ENCODE peak calls at places on chromosomes 7 and 10, in five cellular contexts. R, S, V, Z and H are unnamed samples. For H3K9me3, the result is how much of the 10 kb centered on the place peaks cover.

GRCh38 chr7:64888901-64889685 is 14.0 kb upstream of the ZNF273 start:
- DNase-seq in S (peak), R (no peak), Z (no peak), V (peak), H (no peak)

GRCh38 chr10:109978481-109978880 is 29.3 kb upstream of the ADD3 start:
- DNase-seq in V (no peak), Z (peak), S (peak), R (peak), H (peak)

GRCh38 chr10:103481974-103482531 is 3.0 kb upstream of the CALHM3 start:
- DNase-seq in V (no peak), Z (peak), S (peak), R (peak), H (no peak)

GRCh38 chr10:1169981-1170866 is 114.0 kb downstream of the WDR37 start:
- DNase-seq in S (no peak), R (no peak), Z (no peak), V (no peak), H (no peak)

GRCh38 chr10:69328346-69328687 is 50.0 kb downstream of the HK1 start:
- DNase-seq in S (no peak), R (no peak), Z (no peak), V (no peak), H (no peak)

GRCh38 chr7:131148258-131148657 is 179.4 kb upstream of the MKLN1 start:
- DNase-seq in S (no peak), R (no peak), V (no peak), Z (no peak), H (no peak)

GRCh38 chr10:13555884-13556529 is 27.2 kb upstream of the BEND7 start:
- DNase-seq in R (no peak), Z (no peak), S (no peak), V (no peak), H (no peak)

GRCh38 chr10:125562737-125563136 is 120.2 kb downstream of the TEX36 start:
- DNase-seq in V (no peak), S (no peak), R (no peak), Z (no peak), H (no peak)

GRCh38 chr10:112269266-112269665 is 13.9 kb upstream of the TECTB start:
- DNase-seq in Z (peak), V (no peak), R (no peak), S (no peak), H (no peak)

GRCh38 chr10:63206997-63207952 is 74.1 kb downstream of the NRBF2 start:
- DNase-seq in R (no peak), V (no peak), Z (peak), S (peak), H (no peak)

GRCh38 chr10:30742471-30742870 is 112.9 kb upstream of the LYZL2 start:
- DNase-seq in V (no peak), R (no peak), S (no peak), Z (no peak), H (no peak)

GRCh38 chr7:157662110-157662791 is 325.4 kb downstream of the DNAJB6 start:
- DNase-seq in R (no peak), Z (no peak), V (no peak), S (no peak), H (no peak)

GRCh38 chr7:25636871-25637283 is 408.6 kb upstream of the NPVF start:
- DNase-seq in Z (no peak), V (no peak), R (no peak), S (peak), H (no peak)

GRCh38 chr7:142914121-142914520 is 19.4 kb downstream of the TRPV5 start:
- DNase-seq in S (no peak), V (no peak), Z (no peak), R (no peak), H (no peak)

GRCh38 chr7:137096607-137097006 is 228.2 kb downstream of the CHRM2 start:
- DNase-seq in V (no peak), Z (peak), S (no peak), R (no peak), H (no peak)

GRCh38 chr10:49767752-49768151 is 5.6 kb upstream of the OGDHL start:
- DNase-seq in V (no peak), Z (no peak), R (no peak), S (no peak), H (no peak)

GRCh38 chr10:122499491-122499941 is 38.2 kb downstream of the HTRA1 start:
- DNase-seq in S (no peak), R (no peak), V (no peak), Z (peak), H (no peak)

GRCh38 chr10:23341004-23341403 is 3.6 kb downstream of the C10orf67 start:
- DNase-seq in S (no peak), R (peak), V (no peak), Z (peak), H (no peak)

GRCh38 chr7:57414852-57415251 is 35.1 kb upstream of the ZNF716 start:
- DNase-seq in R (no peak), Z (no peak), S (no peak), V (peak), H (no peak)

GRCh38 chr7:34191766-34192550 is 286.6 kb downstream of the BMPER start:
- DNase-seq in R (no peak), V (no peak), S (no peak), Z (no peak), H (no peak)

GRCh38 chr7:120030871-120031270 is 242.1 kb upstream of the KCND2 start:
- DNase-seq in S (no peak), V (no peak), R (no peak), Z (no peak), H (no peak)

GRCh38 chr10:99630991-99631390 is 10.8 kb upstream of the SLC25A28 start:
- DNase-seq in S (no peak), V (no peak), Z (peak), R (no peak), H (no peak)

GRCh38 chr10:133465191-133465949 is 11.6 kb downstream of the SCART1 start:
- DNase-seq in Z (no peak), S (no peak), V (peak), R (no peak), H (no peak)

GRCh38 chr7:107860981-107861652 is 29.9 kb upstream of the DLD start:
- DNase-seq in S (no peak), V (no peak), R (no peak), Z (peak), H (no peak)

GRCh38 chr10:89314676-89315075 is 12.8 kb downstream of the IFIT2 start:
- DNase-seq in S (no peak), Z (no peak), V (no peak), R (no peak), H (no peak)

GRCh38 chr10:117226813-117227451 is 14.0 kb upstream of the SLC18A2 start:
- DNase-seq in Z (no peak), V (no peak), S (peak), R (peak), H (no peak)

GRCh38 chr10:21524526-21525366 is 736 bp downstream of the SKIDA1 start:
- DNase-seq in S (no peak), Z (peak), R (no peak), V (no peak), H (no peak)

GRCh38 chr10:130039141-130039540 is 71.5 kb downstream of the C10orf143 start:
- DNase-seq in S (no peak), V (no peak), R (no peak), Z (no peak), H (no peak)

GRCh38 chr7:101688183-101688831 is 59.2 kb upstream of the MYL10 start:
- DNase-seq in R (peak), S (peak), Z (peak), V (peak), H (peak)

GRCh38 chr7:94605031-94605430 is 50.9 kb downstream of the SGCE start:
- DNase-seq in V (no peak), R (no peak), S (no peak), Z (peak), H (no peak)

GRCh38 chr10:2137549-2138174 is 400.3 kb upstream of the ADARB2 start:
- DNase-seq in R (peak), S (peak), Z (no peak), V (no peak), H (no peak)

GRCh38 chr7:107224858-107225257 is 56.1 kb downstream of the HBP1 start:
- DNase-seq in S (no peak), Z (no peak), R (no peak), V (no peak), H (no peak)

GRCh38 chr7:134470864-134471263 is 12.0 kb upstream of the AKR1B1 start:
- DNase-seq in R (no peak), S (no peak), Z (peak), V (no peak), H (no peak)

GRCh38 chr7:17233643-17234397 is 64.6 kb upstream of the AHR start:
- DNase-seq in S (no peak), V (no peak), R (peak), Z (no peak), H (no peak)

GRCh38 chr7:17236161-17236560 is 62.3 kb upstream of the AHR start:
- DNase-seq in Z (no peak), R (no peak), V (no peak), S (no peak), H (no peak)

GRCh38 chr7:17229257-17229656 is 69.2 kb upstream of the AHR start:
- DNase-seq in V (no peak), S (no peak), R (no peak), Z (no peak), H (no peak)

GRCh38 chr7:17234398-17235021 is 63.9 kb upstream of the AHR start:
- DNase-seq in V (no peak), R (peak), Z (peak), S (peak), H (peak)

GRCh38 chr7:17230099-17230807 is 68.2 kb upstream of the AHR start:
- DNase-seq in S (peak), R (no peak), V (no peak), Z (no peak), H (no peak)
- H3K27ac ChIP-seq in S (no peak), R (no peak), V (peak), Z (no peak), H (no peak)

GRCh38 chr7:138435231-138435919 is 24.7 kb upstream of the TRIM24 start:
- DNase-seq in Z (no peak), R (no peak), V (no peak), S (no peak), H (no peak)

GRCh38 chr7:138429577-138430250 is 30.3 kb upstream of the TRIM24 start:
- DNase-seq in V (no peak), R (no peak), Z (no peak), S (no peak), H (no peak)

GRCh38 chr7:138433583-138434437 is 26.2 kb upstream of the TRIM24 start:
- DNase-seq in R (no peak), V (no peak), Z (no peak), S (no peak), H (no peak)

GRCh38 chr7:138434458-138435093 is 25.5 kb upstream of the TRIM24 start:
- DNase-seq in V (no peak), Z (no peak), S (no peak), R (no peak), H (no peak)

GRCh38 chr7:138431517-138431916 is 28.5 kb upstream of the TRIM24 start:
- DNase-seq in R (no peak), Z (no peak), V (no peak), S (no peak), H (no peak)
- H3K9me3 ChIP-seq in R (under half), Z (under half), V (under half), S (under half), H (under half)

DNA sequence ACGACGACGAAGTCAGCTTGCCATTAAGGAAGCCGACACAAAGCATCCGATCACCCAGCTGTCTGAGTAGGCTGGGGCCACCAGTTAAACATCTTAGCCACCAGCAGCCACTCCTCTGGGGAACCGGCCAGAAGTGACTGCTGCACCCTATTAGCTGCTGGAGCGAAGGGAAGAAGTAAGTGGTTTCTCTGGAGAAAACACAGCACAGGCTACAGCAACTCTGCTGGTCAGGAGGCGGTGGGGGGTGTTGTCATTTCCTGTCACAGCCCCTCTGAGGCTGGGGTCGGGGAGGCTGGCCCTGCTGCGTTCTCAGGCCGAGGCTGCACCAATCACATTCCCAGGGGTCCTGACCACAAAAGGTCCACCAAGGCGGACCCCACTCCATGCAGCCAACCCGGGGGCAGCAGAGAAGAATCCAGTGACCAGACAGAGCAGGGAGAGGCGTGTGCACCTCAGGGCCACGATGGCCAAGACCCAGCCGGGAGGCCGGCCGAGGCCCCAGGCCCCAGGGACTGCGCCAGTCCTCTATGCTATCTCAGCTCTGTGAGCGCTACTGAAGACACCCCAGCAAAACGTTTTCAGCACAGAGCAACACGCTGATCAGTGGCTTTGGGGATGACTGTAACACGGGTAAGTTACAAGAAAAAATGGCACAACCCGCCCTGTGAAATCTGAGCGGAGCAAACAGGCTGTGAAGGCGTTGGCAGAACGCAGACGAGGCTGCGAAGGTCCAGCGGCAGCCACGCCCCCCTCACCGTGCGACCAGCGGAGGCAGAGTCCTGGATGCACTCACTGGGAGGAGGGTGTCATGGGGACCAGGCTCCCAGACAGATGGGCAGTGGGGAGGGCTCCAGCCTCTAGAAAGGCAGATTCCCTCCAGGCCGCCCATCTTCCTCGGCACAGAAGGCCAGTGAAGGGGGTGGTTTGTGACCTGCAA is 24.8 kb downstream of the STK32C start:
- DNase-seq in Z (no peak), R (no peak), S (no peak), V (no peak), H (no peak)
- TF ChIP-seq CTCF in Z (no peak), R (no peak), S (no peak), V (no peak), H (no peak)

GRCh38 chr10:123884907-123885381 is 6.7 kb downstream of the CPXM2 start:
- DNase-seq in Z (no peak), S (no peak), R (no peak), V (no peak), H (no peak)
- H3K27ac ChIP-seq in Z (no peak), S (no peak), R (no peak), V (no peak), H (no peak)

DNA sequence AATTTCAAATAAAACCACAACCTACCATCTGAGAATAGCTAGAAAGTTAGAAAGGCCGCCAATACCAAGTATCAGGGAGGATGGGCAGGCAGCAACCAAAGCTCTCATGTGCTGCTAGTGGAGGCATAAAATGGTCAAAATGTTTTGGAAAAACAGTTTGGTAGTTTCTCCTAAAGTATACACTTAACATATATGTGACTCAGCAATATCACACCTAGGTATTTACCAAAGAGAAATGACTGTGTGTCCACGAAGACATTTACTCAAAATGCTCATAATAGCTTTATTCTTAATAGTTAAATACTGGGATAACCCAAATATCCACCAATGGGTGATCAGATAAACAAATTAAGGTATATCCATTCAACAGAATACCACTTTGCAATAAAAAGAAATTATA is 14.3 kb downstream of the RHEB start:
- DNase-seq in Z (no peak), V (no peak), S (no peak), R (no peak), H (no peak)
- H3K9me3 ChIP-seq in Z (under half), V (under half), S (under half), R (under half), H (under half)

DNA sequence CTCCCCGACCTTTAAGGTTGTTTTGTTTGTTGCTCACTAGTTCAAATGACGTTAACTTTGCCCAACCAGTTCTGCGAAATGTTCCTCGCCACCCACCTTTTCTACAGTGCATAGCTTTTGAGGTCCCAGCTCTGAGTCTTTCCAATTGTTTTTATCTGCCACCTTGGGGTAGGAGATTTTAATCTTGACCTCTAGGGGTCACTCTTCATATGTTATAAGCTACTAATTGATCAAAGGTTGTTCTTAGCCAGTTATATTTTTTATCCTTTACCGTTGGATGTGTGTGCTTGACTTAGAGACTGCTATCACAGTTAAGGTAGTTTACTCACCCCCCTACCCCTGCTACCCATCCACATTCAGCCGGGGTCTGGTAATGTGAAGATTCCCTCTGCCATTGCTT is 372.4 kb downstream of the SUGCT start:
- DNase-seq in R (no peak), S (no peak), Z (no peak), V (no peak), H (no peak)
- TF ChIP-seq CTCF in R (peak), S (peak), Z (peak), V (no peak), H (no peak)

DNA sequence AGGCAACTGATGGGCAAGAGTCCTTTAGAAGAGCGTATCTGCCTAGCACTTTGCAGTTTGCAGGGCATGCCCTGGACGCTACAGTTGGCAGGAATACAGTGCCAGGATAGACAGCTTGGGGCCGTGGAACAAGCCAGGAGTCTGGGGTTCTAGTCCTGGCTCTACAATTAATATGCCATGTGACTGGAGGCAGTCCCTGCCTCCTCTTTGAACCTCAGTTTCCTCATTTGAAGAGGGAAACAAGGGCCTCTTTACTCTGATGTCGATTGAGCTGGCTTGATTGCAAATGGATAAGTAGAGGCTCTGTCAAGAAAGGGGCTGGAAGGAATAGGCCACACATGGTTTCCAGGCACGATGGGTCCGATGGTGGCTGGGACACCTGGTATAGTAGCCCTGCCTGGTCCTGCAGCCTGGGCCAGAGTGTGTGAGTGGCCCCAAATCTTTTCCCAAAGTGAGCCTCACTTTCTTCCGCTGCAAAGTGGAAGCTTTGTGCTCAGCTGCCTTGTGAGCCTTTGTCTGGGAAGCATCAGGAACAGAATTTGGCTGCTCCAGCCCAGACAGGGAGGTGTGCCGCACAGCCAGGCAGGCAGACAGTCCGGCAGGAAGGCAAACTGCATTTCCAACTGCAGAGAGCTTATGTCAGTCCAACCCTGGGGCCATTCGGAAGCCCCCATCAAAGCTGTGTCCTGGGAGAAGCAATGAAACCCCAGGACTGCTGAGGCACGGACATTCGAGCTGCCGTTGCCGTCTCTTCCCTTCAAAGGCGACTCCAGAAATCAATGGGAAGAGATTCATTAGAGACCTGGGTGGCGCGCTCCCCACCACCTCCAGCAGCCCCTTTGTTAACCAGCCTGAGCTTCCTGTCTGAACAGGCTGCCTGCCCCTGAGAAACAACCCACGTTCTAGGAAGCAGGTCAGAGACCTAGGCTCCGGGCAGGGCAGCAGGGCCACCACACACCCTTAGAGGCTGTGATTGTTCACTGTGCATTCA is 111.2 kb upstream of the PPIF start:
- DNase-seq in Z (no peak), V (no peak), S (no peak), R (no peak), H (no peak)
- H3K27ac ChIP-seq in Z (no peak), V (no peak), S (no peak), R (no peak), H (no peak)

GRCh38 chr7:153290066-153290465 is 530.5 kb downstream of the ACTR3B start:
- DNase-seq in Z (no peak), V (no peak), S (no peak), R (no peak), H (no peak)
- H3K9me3 ChIP-seq in Z (under half), V (under half), S (under half), R (under half), H (under half)